ENCODE peak calls at places on chromosomes 2 and 18, in ten cellular contexts. U, F, I, A, B, G, N, H, R and V are unnamed samples.

GRCh38 chr2:211103989-211104388 is 547.6 kb downstream of the CPS1 start:
- DNase-seq in U (no peak), F (no peak), I (no peak), A (no peak), B (no peak), G (peak), N (no peak), H (no peak), R (no peak), V (no peak)

GRCh38 chr2:167335627-167336026 is 447.3 kb downstream of the XIRP2 start:
- DNase-seq in U (no peak), F (no peak), I (no peak), A (no peak), B (no peak), G (peak), N (no peak), H (no peak), R (no peak), V (no peak)

GRCh38 chr2:230931556-230932231 is 6.7 kb upstream of the GPR55 start:
- DNase-seq in U (no peak), F (no peak), I (no peak), A (no peak), B (no peak), G (no peak), N (no peak), H (no peak), R (no peak), V (no peak)

GRCh38 chr18:8937112-8937641 is 165.3 kb upstream of the NDUFV2 start:
- DNase-seq in U (no peak), F (no peak), I (peak), A (no peak), B (no peak), G (no peak), N (no peak), H (no peak), R (no peak), V (no peak)

GRCh38 chr2:192070099-192070498 is 124.6 kb downstream of the TMEFF2 start:
- DNase-seq in U (no peak), F (no peak), I (peak), A (no peak), B (no peak), G (peak), N (no peak), H (no peak), R (no peak), V (no peak)

GRCh38 chr2:224442092-224442999 is 40.4 kb upstream of the FAM124B start:
- DNase-seq in U (no peak), F (no peak), I (peak), A (peak), B (no peak), G (peak), N (no peak), H (no peak), R (no peak), V (peak)

GRCh38 chr2:235458839-235459273 is 35.0 kb upstream of the AGAP1 start:
- DNase-seq in U (no peak), F (no peak), I (peak), A (peak), B (no peak), G (peak), N (no peak), H (no peak), R (no peak), V (no peak)

GRCh38 chr2:43877782-43878464 is 39.2 kb downstream of the ABCG8 start:
- DNase-seq in U (peak), F (no peak), I (peak), A (peak), B (peak), G (peak), N (peak), H (peak), R (peak), V (peak)

GRCh38 chr2:148527488-148528340 is 116.8 kb upstream of the EPC2 start:
- DNase-seq in U (no peak), F (no peak), I (no peak), A (peak), B (no peak), G (no peak), N (no peak), H (no peak), R (no peak), V (no peak)

GRCh38 chr2:67012165-67012564 is 385.0 kb upstream of the ETAA1 start:
- DNase-seq in U (no peak), F (no peak), I (peak), A (no peak), B (no peak), G (no peak), N (no peak), H (no peak), R (no peak), V (no peak)

GRCh38 chr2:120681181-120681580 is 54.5 kb upstream of the GLI2 start:
- DNase-seq in U (no peak), F (no peak), I (no peak), A (no peak), B (no peak), G (no peak), N (no peak), H (no peak), R (no peak), V (no peak)

GRCh38 chr2:70132244-70133126 is 45.2 kb downstream of the PCBP1 start:
- DNase-seq in U (no peak), F (no peak), I (peak), A (peak), B (no peak), G (peak), N (peak), H (no peak), R (peak), V (peak)

GRCh38 chr2:165634855-165635254 is 159.2 kb downstream of the GALNT3 start:
- DNase-seq in U (no peak), F (no peak), I (peak), A (no peak), B (peak), G (peak), N (peak), H (no peak), R (peak), V (no peak)

GRCh38 chr2:21258082-21258481 is 134.3 kb downstream of the TDRD15 start:
- DNase-seq in U (no peak), F (no peak), I (no peak), A (no peak), B (peak), G (no peak), N (no peak), H (no peak), R (no peak), V (no peak)

GRCh38 chr2:73292316-73292905 is 937 bp downstream of the EGR4 start:
- DNase-seq in U (no peak), F (no peak), I (no peak), A (no peak), B (no peak), G (no peak), N (no peak), H (no peak), R (no peak), V (no peak)

GRCh38 chr18:10410472-10411300 is 43.7 kb upstream of the APCDD1 start:
- DNase-seq in U (no peak), F (no peak), I (no peak), A (no peak), B (peak), G (no peak), N (no peak), H (no peak), R (no peak), V (no peak)